ENCODE peak calls at places on chromosomes 11 and 22, in six cellular contexts. One of them, this sample, is unnamed.

GRCh38 chr11:95544095-95544795 is 245.3 kb downstream of the FAM76B start:
- DNase-seq in RWPE1: peak
- DNase-seq in substantia nigra: no peak
- DNase-seq in stimulated activated naive CD8-positive, alpha-beta T cell treated with anti-CD3 and anti-CD28 coated beads, Interleukin-15, Interleukin-2, amounts not matched to agents 100 U/mL and 50 U/mL, for 24 hours: no peak
- DNase-seq in activated CD4-positive, alpha-beta T cell treated with anti-CD3 and anti-CD28 coated beads for 4 hours: no peak
- DNase-seq in GM04504: no peak
- DNase-seq in this sample: peak

GRCh38 chr11:102201776-102202175 is 91.5 kb downstream of the YAP1 start:
- DNase-seq in RWPE1: no peak
- DNase-seq in substantia nigra: no peak
- DNase-seq in stimulated activated naive CD8-positive, alpha-beta T cell treated with anti-CD3 and anti-CD28 coated beads, Interleukin-15, Interleukin-2, amounts not matched to agents 100 U/mL and 50 U/mL, for 24 hours: no peak
- DNase-seq in activated CD4-positive, alpha-beta T cell treated with anti-CD3 and anti-CD28 coated beads for 4 hours: no peak
- DNase-seq in GM04504: no peak
- DNase-seq in this sample: no peak

GRCh38 chr11:126328444-126328843 is 24.6 kb downstream of the DCPS start:
- DNase-seq in RWPE1: no peak
- DNase-seq in substantia nigra: no peak
- DNase-seq in stimulated activated naive CD8-positive, alpha-beta T cell treated with anti-CD3 and anti-CD28 coated beads, Interleukin-15, Interleukin-2, amounts not matched to agents 100 U/mL and 50 U/mL, for 24 hours: no peak
- DNase-seq in activated CD4-positive, alpha-beta T cell treated with anti-CD3 and anti-CD28 coated beads for 4 hours: no peak
- DNase-seq in GM04504: no peak
- DNase-seq in this sample: peak

GRCh38 chr11:95443386-95443785 is 212.4 kb upstream of the SESN3 start:
- DNase-seq in RWPE1: no peak
- DNase-seq in substantia nigra: no peak
- DNase-seq in stimulated activated naive CD8-positive, alpha-beta T cell treated with anti-CD3 and anti-CD28 coated beads, Interleukin-15, Interleukin-2, amounts not matched to agents 100 U/mL and 50 U/mL, for 24 hours: peak
- DNase-seq in activated CD4-positive, alpha-beta T cell treated with anti-CD3 and anti-CD28 coated beads for 4 hours: peak
- DNase-seq in GM04504: no peak
- DNase-seq in this sample: no peak

GRCh38 chr22:47727656-47728055 is 965.2 kb downstream of the TBC1D22A start:
- DNase-seq in RWPE1: no peak
- DNase-seq in substantia nigra: no peak
- DNase-seq in stimulated activated naive CD8-positive, alpha-beta T cell treated with anti-CD3 and anti-CD28 coated beads, Interleukin-15, Interleukin-2, amounts not matched to agents 100 U/mL and 50 U/mL, for 24 hours: no peak
- DNase-seq in activated CD4-positive, alpha-beta T cell treated with anti-CD3 and anti-CD28 coated beads for 4 hours: no peak
- DNase-seq in GM04504: no peak
- DNase-seq in this sample: no peak

GRCh38 chr11:693887-694562 is 997 bp downstream of the DEAF1 start:
- DNase-seq in RWPE1: no peak
- DNase-seq in substantia nigra: no peak
- DNase-seq in stimulated activated naive CD8-positive, alpha-beta T cell treated with anti-CD3 and anti-CD28 coated beads, Interleukin-15, Interleukin-2, amounts not matched to agents 100 U/mL and 50 U/mL, for 24 hours: no peak
- DNase-seq in activated CD4-positive, alpha-beta T cell treated with anti-CD3 and anti-CD28 coated beads for 4 hours: no peak
- DNase-seq in GM04504: no peak
- DNase-seq in this sample: no peak

GRCh38 chr22:42929838-42930155 is 72.7 kb upstream of the ARFGAP3 start:
- DNase-seq in RWPE1: no peak
- DNase-seq in substantia nigra: no peak
- DNase-seq in stimulated activated naive CD8-positive, alpha-beta T cell treated with anti-CD3 and anti-CD28 coated beads, Interleukin-15, Interleukin-2, amounts not matched to agents 100 U/mL and 50 U/mL, for 24 hours: no peak
- DNase-seq in activated CD4-positive, alpha-beta T cell treated with anti-CD3 and anti-CD28 coated beads for 4 hours: no peak
- DNase-seq in GM04504: no peak
- DNase-seq in this sample: no peak

GRCh38 chr11:73623651-73624050 is 22.7 kb upstream of the PLEKHB1 start:
- DNase-seq in RWPE1: no peak
- DNase-seq in substantia nigra: no peak
- DNase-seq in stimulated activated naive CD8-positive, alpha-beta T cell treated with anti-CD3 and anti-CD28 coated beads, Interleukin-15, Interleukin-2, amounts not matched to agents 100 U/mL and 50 U/mL, for 24 hours: no peak
- DNase-seq in activated CD4-positive, alpha-beta T cell treated with anti-CD3 and anti-CD28 coated beads for 4 hours: no peak
- DNase-seq in GM04504: peak
- DNase-seq in this sample: no peak

GRCh38 chr22:43828711-43829447 is 16.8 kb upstream of the EFCAB6 start:
- DNase-seq in RWPE1: no peak
- DNase-seq in substantia nigra: no peak
- DNase-seq in stimulated activated naive CD8-positive, alpha-beta T cell treated with anti-CD3 and anti-CD28 coated beads, Interleukin-15, Interleukin-2, amounts not matched to agents 100 U/mL and 50 U/mL, for 24 hours: no peak
- DNase-seq in activated CD4-positive, alpha-beta T cell treated with anti-CD3 and anti-CD28 coated beads for 4 hours: no peak
- DNase-seq in GM04504: no peak
- DNase-seq in this sample: peak

This sample was measured in NCI-H69.